ENCODE peak calls at places on chromosomes 2 and 18, in four cellular contexts. D, L, H and X are unnamed samples.

GRCh38 chr2:72062336-72062735 is 85.3 kb downstream of the CYP26B1 start:
- DNase-seq in H (no peak), L (no peak), D (no peak), X (no peak)

GRCh38 chr18:3037423-3037915 is 24.5 kb upstream of the LPIN2 start:
- DNase-seq in H (peak), D (peak), L (no peak), X (no peak)

GRCh38 chr2:16322308-16323130 is 343.1 kb downstream of the CYRIA start:
- DNase-seq in H (no peak), D (no peak), L (no peak), X (no peak)

GRCh38 chr2:36965751-36966369 is 476 bp downstream of the STRN start:
- DNase-seq in D (no peak), L (peak), H (peak), X (peak)

GRCh38 chr2:21930224-21930623 is 806.5 kb downstream of the TDRD15 start:
- DNase-seq in H (no peak), L (no peak), D (no peak), X (no peak)

GRCh38 chr2:235493402-235493774 is 455 bp upstream of the AGAP1 start:
- DNase-seq in H (no peak), D (no peak), L (no peak), X (no peak)

GRCh38 chr2:48332286-48332685 is 197.7 kb upstream of the STON1 start:
- DNase-seq in H (no peak), L (no peak), D (no peak), X (no peak)

GRCh38 chr18:5894613-5895299 is 566 bp downstream of the TMEM200C start:
- DNase-seq in L (peak), H (peak), D (no peak), X (peak)

GRCh38 chr2:232897386-232897970 is 27.4 kb downstream of the SNORC start:
- DNase-seq in D (no peak), H (no peak), L (no peak), X (no peak)

GRCh38 chr2:70785137-70785911 is 5.1 kb downstream of the FIGLA start:
- DNase-seq in H (peak), D (no peak), L (peak), X (peak)

GRCh38 chr2:24625728-24626484 is 134.9 kb downstream of the NCOA1 start:
- DNase-seq in L (no peak), H (no peak), D (no peak), X (no peak)

GRCh38 chr2:10084956-10085851 is 5.0 kb upstream of the CYS1 start:
- DNase-seq in D (no peak), H (no peak), L (no peak), X (no peak)

GRCh38 chr18:77207540-77207939 is 42.1 kb upstream of the GALR1 start:
- DNase-seq in L (no peak), H (peak), D (peak), X (no peak)

GRCh38 chr18:26854292-26854881 is 11.1 kb downstream of the AQP4 start:
- DNase-seq in H (peak), D (no peak), L (no peak), X (no peak)

GRCh38 chr2:133200684-133201421 is 367.4 kb downstream of the NCKAP5 start:
- DNase-seq in H (no peak), D (no peak), L (no peak), X (no peak)

GRCh38 chr18:8813621-8814020 is 108.3 kb downstream of the MTCL1 start:
- DNase-seq in D (no peak), H (no peak), L (no peak), X (no peak)

GRCh38 chr2:169397697-169398096 is 35.4 kb upstream of the LRP2 start:
- DNase-seq in H (no peak), L (no peak), D (no peak), X (no peak)

DNA sequence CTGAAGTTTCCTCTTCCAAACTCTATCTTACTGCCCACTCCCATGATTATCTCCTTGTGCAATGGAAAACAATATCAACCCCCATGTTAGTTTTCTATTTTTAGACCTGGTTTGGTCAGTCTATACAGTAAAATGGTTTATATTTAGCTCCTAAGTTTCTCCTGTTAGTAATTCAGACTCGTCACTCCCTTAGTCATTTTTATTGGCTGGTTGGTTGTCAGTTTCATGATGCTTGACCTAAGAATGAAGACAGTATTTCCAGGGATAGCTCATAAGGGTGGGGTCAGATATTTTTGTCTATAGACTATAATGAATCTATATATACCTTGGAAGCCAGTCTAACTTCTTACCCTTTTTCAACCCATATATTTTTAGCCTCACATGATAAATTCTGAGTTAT is 61.4 kb upstream of the NEUROD1 start:
- DNase-seq in H (no peak), L (no peak), D (no peak), X (no peak)
- TF ChIP-seq CTCF in H (no peak), L (no peak), D (no peak), X (no peak)

GRCh38 chr2:1910562-1911256 is 166.4 kb upstream of the PXDN start:
- DNase-seq in H (no peak), D (no peak), L (no peak), X (no peak)
- TF ChIP-seq CTCF in H (peak), D (no peak), L (no peak), X (no peak)

DNA sequence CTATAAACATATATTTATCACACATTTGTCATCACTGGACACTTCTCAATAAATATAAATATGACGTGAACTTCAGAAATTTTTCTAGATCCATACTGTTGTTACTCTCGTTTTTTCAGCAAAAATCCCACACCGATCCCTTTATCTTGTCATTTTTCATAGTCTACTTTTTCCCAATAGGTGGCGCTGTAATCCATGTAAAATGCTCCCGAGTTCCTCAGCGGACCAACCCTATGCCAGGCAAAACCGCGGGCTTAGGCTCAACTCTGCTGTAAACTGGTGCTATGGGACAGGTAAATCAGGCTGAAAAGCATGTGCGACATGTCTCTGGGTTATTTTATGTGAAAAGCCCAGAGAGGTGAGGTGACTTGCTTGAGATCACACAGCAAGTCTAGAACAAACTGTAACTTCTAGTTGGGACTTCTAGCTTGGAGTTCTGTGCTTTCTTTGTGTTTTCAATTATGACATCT is 104.0 kb downstream of the COBLL1 start:
- DNase-seq in D (peak), L (peak), H (peak), X (peak)
- TF ChIP-seq CTCF in D (peak), L (peak), H (peak), X (peak)

GRCh38 chr2:127810637-127811396 is at the start of gene WDR33:
- DNase-seq in D (peak), H (peak), L (peak), X (peak)
- TF ChIP-seq CTCF in D (peak), H (peak), L (no peak), X (no peak)

DNA sequence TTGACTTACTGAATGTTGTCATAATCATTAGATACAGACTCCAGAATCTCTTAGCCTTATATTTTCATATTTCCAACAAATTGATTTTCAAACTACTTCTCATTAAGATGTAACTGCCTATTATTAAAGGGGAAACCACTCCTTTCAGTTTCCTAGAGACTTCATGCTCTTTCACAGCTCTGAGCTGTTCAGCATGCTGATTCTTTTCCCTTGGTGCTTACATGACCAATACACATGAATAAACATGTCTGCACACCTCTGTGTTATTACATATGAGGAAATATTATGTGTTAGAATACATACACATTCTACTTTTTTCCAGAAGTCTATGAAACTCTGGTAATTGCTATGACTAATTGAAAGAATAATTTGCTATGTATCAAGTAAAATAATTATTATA is 200.0 kb downstream of the LRP1B start:
- DNase-seq in L (no peak), D (no peak), H (no peak), X (no peak)
- TF ChIP-seq CTCF in L (no peak), D (no peak), H (no peak), X (no peak)